ENCODE peak calls at places on chromosomes 11 and 22, in nine cellular contexts. E is left ventricle myocardium inferior; T is CD4-positive, CD25-positive, alpha-beta regulatory T cell; M is CD8-positive, alpha-beta memory T cell; R is upper lobe of left lung; H is GM23338; N is transverse colon; U is PC-9; V is dorsolateral prefrontal cortex. J is an unnamed sample.

GRCh38 chr11:3922056-3922455 is 66.6 kb downstream of the STIM1 start:
- DNase-seq in E (no peak), T (no peak), M (no peak), R (no peak), H (no peak), N (no peak), U (no peak), V (no peak), J (no peak)

GRCh38 chr11:3841426-3842304 is 906 bp upstream of the RHOG start:
- DNase-seq in E (peak), T (peak), M (peak), R (peak), H (peak), N (peak), U (peak), V (peak), J (peak)

GRCh38 chr22:19612866-19613572 is 88.8 kb upstream of the CLDN5 start:
- DNase-seq in E (no peak), T (no peak), M (no peak), R (no peak), H (no peak), N (no peak), U (no peak), V (no peak), J (no peak)

GRCh38 chr22:20238567-20239062 is 29.5 kb downstream of the RTN4R start:
- DNase-seq in E (no peak), T (peak), M (peak), R (peak), H (peak), N (peak), U (peak), V (no peak), J (peak)

GRCh38 chr11:4183410-4184057 is 88.9 kb downstream of the RRM1 start:
- DNase-seq in E (no peak), T (no peak), M (no peak), R (no peak), H (no peak), N (no peak), U (no peak), V (no peak), J (no peak)

GRCh38 chr11:36601145-36601544 is 3.1 kb upstream of the RAG2 start:
- DNase-seq in E (no peak), T (no peak), M (no peak), R (no peak), H (no peak), N (no peak), U (no peak), V (no peak), J (no peak)

GRCh38 chr11:61018059-61018458 is 46.6 kb downstream of the CD6 start:
- DNase-seq in E (no peak), T (no peak), M (no peak), R (no peak), H (no peak), N (no peak), U (no peak), V (no peak), J (no peak)

GRCh38 chr11:45593992-45594391 is 71.4 kb downstream of the CHST1 start:
- DNase-seq in E (no peak), T (no peak), M (no peak), R (no peak), H (peak), N (no peak), U (no peak), V (no peak), J (no peak)

GRCh38 chr11:64359712-64360402 is 895 bp downstream of the RPS6KA4 start:
- DNase-seq in E (no peak), T (peak), M (no peak), R (peak), H (peak), N (peak), U (no peak), V (peak), J (peak)

GRCh38 chr11:61972796-61973602 is 5.6 kb upstream of the FTH1 start:
- DNase-seq in E (no peak), T (no peak), M (no peak), R (peak), H (no peak), N (no peak), U (peak), V (no peak), J (no peak)

GRCh38 chr22:46368422-46368821 is 32.9 kb downstream of the TRMU start:
- DNase-seq in E (no peak), T (no peak), M (no peak), R (no peak), H (no peak), N (peak), U (no peak), V (no peak), J (no peak)

GRCh38 chr11:5791165-5791564 is at the start of gene OR52N1:
- DNase-seq in E (no peak), T (no peak), M (no peak), R (no peak), H (no peak), N (no peak), U (no peak), V (no peak), J (no peak)

GRCh38 chr11:44619931-44620725 is 54.7 kb downstream of the CD82 start:
- DNase-seq in E (peak), T (no peak), M (no peak), R (peak), H (no peak), N (peak), U (no peak), V (peak), J (no peak)

GRCh38 chr11:117179048-117179999 is 781 bp downstream of the SIDT2 start:
- DNase-seq in E (peak), T (peak), M (peak), R (peak), H (no peak), N (peak), U (peak), V (peak), J (peak)

GRCh38 chr22:20904008-20904979 is 12.9 kb upstream of the CRKL start:
- DNase-seq in E (no peak), T (no peak), M (no peak), R (peak), H (no peak), N (no peak), U (peak), V (no peak), J (no peak)

GRCh38 chr11:70604221-70604620 is 205.9 kb downstream of the CTTN start:
- DNase-seq in E (no peak), T (no peak), M (no peak), R (no peak), H (no peak), N (no peak), U (no peak), V (no peak), J (no peak)

GRCh38 chr11:17230867-17231851 is 23.4 kb upstream of the PIK3C2A start:
- DNase-seq in E (no peak), T (peak), M (no peak), R (no peak), H (no peak), N (no peak), U (no peak), V (no peak), J (no peak)

GRCh38 chr11:119493712-119494111 is 70.7 kb upstream of the THY1 start:
- DNase-seq in E (no peak), T (no peak), M (no peak), R (no peak), H (peak), N (peak), U (peak), V (no peak), J (no peak)

GRCh38 chr22:19520007-19520406 is 4.2 kb downstream of the CLDN5 start:
- DNase-seq in E (no peak), T (no peak), M (no peak), R (no peak), H (no peak), N (no peak), U (no peak), V (no peak), J (no peak)

GRCh38 chr22:38437416-38437815 is 17.6 kb downstream of the KCNJ4 start:
- DNase-seq in E (no peak), T (no peak), M (no peak), R (no peak), H (no peak), N (no peak), U (no peak), V (no peak), J (no peak)

GRCh38 chr11:115530752-115531151 is 26.5 kb upstream of the CADM1 start:
- DNase-seq in E (no peak), T (no peak), M (no peak), R (no peak), H (peak), N (no peak), U (no peak), V (no peak), J (no peak)

GRCh38 chr11:115961168-115962003 is 457.2 kb upstream of the CADM1 start:
- DNase-seq in E (no peak), T (no peak), M (no peak), R (no peak), H (no peak), N (no peak), U (no peak), V (no peak), J (no peak)

GRCh38 chr22:18147791-18148507 is 2.0 kb upstream of the USP18 start:
- DNase-seq in E (no peak), T (no peak), M (no peak), R (no peak), H (no peak), N (no peak), U (no peak), V (no peak), J (no peak)

GRCh38 chr11:45930031-45930794 is 7.8 kb downstream of the LARGE2 start:
- DNase-seq in E (peak), T (peak), M (peak), R (peak), H (no peak), N (peak), U (peak), V (no peak), J (peak)

GRCh38 chr11:118612378-118612777 is 5.0 kb downstream of the PHLDB1 start:
- DNase-seq in E (peak), T (no peak), M (no peak), R (peak), H (peak), N (no peak), U (no peak), V (no peak), J (no peak)

GRCh38 chr11:94511932-94512781 is at the start of gene C11orf97:
- DNase-seq in E (peak), T (peak), M (peak), R (peak), H (peak), N (peak), U (peak), V (peak), J (peak)

GRCh38 chr11:62909107-62909894 is 11.9 kb downstream of the CHRM1 start:
- DNase-seq in E (peak), T (no peak), M (no peak), R (peak), H (peak), N (peak), U (peak), V (peak), J (no peak)

GRCh38 chr22:36144886-36145541 is 15.5 kb downstream of the APOL3 start:
- DNase-seq in E (peak), T (peak), M (no peak), R (peak), H (peak), N (peak), U (peak), V (peak), J (no peak)

GRCh38 chr11:121466063-121466794 is 13.5 kb upstream of the SORL1-AS1 start:
- DNase-seq in E (peak), T (peak), M (peak), R (peak), H (peak), N (peak), U (peak), V (peak), J (peak)

GRCh38 chr22:38831166-38831945 is 12.5 kb downstream of the NPTXR start:
- DNase-seq in E (no peak), T (no peak), M (no peak), R (peak), H (no peak), N (no peak), U (peak), V (no peak), J (no peak)

GRCh38 chr11:73759520-73760065 is 1.3 kb downstream of the RAB6A start:
- DNase-seq in E (no peak), T (peak), M (no peak), R (no peak), H (peak), N (no peak), U (no peak), V (no peak), J (no peak)

GRCh38 chr11:19181673-19182261 is 20.0 kb downstream of the CSRP3 start:
- DNase-seq in E (no peak), T (no peak), M (no peak), R (no peak), H (no peak), N (no peak), U (no peak), V (no peak), J (no peak)
- H3K27ac ChIP-seq in E (no peak), T (no peak), M (no peak), R (no peak), H (no peak), N (no peak), U (no peak), V (no peak), J (no peak)

GRCh38 chr11:12496181-12497025 is 119.0 kb downstream of the PARVA start:
- DNase-seq in E (no peak), T (no peak), M (no peak), R (no peak), H (peak), N (no peak), U (no peak), V (no peak), J (no peak)
- H3K27ac ChIP-seq in E (no peak), T (no peak), M (no peak), R (no peak), H (no peak), N (no peak), U (no peak), V (no peak), J (no peak)

GRCh38 chr11:66113132-66113856 is 43.2 kb downstream of the PACS1 start:
- DNase-seq in E (no peak), T (peak), M (no peak), R (no peak), H (no peak), N (no peak), U (peak), V (no peak), J (no peak)
- H3K27ac ChIP-seq in E (peak), T (peak), M (no peak), R (peak), H (no peak), N (peak), U (peak), V (no peak), J (peak)

GRCh38 chr11:87422566-87422965 is 384.8 kb downstream of the TMEM135 start:
- DNase-seq in E (no peak), T (no peak), M (no peak), R (no peak), H (no peak), N (no peak), U (peak), V (no peak), J (no peak)
- H3K27ac ChIP-seq in E (no peak), T (no peak), M (no peak), R (no peak), H (no peak), N (no peak), U (no peak), V (no peak), J (no peak)

GRCh38 chr11:58561394-58562102 is 14.1 kb downstream of the LPXN start:
- DNase-seq in E (no peak), T (no peak), M (no peak), R (no peak), H (no peak), N (no peak), U (no peak), V (no peak), J (no peak)
- H3K27ac ChIP-seq in E (no peak), T (peak), M (no peak), R (no peak), H (no peak), N (peak), U (no peak), V (peak), J (no peak)

GRCh38 chr11:111177037-111177988 is 68.2 kb upstream of the POU2AF2 start:
- DNase-seq in E (no peak), T (no peak), M (no peak), R (no peak), H (no peak), N (no peak), U (no peak), V (no peak), J (no peak)
- H3K27ac ChIP-seq in E (no peak), T (no peak), M (no peak), R (no peak), H (no peak), N (no peak), U (no peak), V (no peak), J (no peak)

J was measured in CD4-positive, alpha-beta T cell.